ENCODE peak calls at places on chromosome 3, in four cellular contexts. P is stimulated activated CD4-positive, alpha-beta T cell treated with anti-CD3 and anti-CD28 coated beads, Interleukin-4, amount 100 ng/mL, for 4 hours; A is CD4-positive, alpha-beta T cell; N is H7. U is an unnamed sample.

GRCh38 chr3:87260270-87260669 is 16.1 kb downstream of the POU1F1 start:
- DNase-seq in A (peak; percentile 17), N (peak; percentile 2), P (peak; percentile 6), U (no peak)

GRCh38 chr3:57952208-57952631 is 56.0 kb upstream of the FLNB start:
- DNase-seq in P (no peak), N (peak; percentile 61), A (no peak), U (no peak)

GRCh38 chr3:133460809-133461208 is 61.0 kb downstream of the BFSP2 start:
- DNase-seq in P (no peak), N (no peak), A (no peak), U (no peak)

GRCh38 chr3:100615684-100616083 is 6.3 kb downstream of the ADGRG7 start:
- DNase-seq in P (no peak), N (no peak), A (no peak), U (no peak)

GRCh38 chr3:144041960-144042556 is 70.4 kb downstream of the DIPK2A start:
- DNase-seq in N (no peak), P (no peak), A (no peak), U (no peak)

GRCh38 chr3:55333041-55333440 is 154.1 kb downstream of the WNT5A start:
- DNase-seq in A (no peak), N (no peak), P (no peak), U (no peak)

GRCh38 chr3:42152193-42152592 is 61.0 kb downstream of the TRAK1 start:
- DNase-seq in P (no peak), N (no peak), A (no peak), U (no peak)

GRCh38 chr3:167209011-167209410 is 171.1 kb downstream of the ZBBX start:
- DNase-seq in P (no peak), A (no peak), N (no peak), U (no peak)

GRCh38 chr3:126314305-126315082 is 42.7 kb downstream of the KLF15 start:
- DNase-seq in A (no peak), P (no peak), N (no peak), U (no peak)

GRCh38 chr3:127525373-127525772 is 65.2 kb downstream of the TPRA1 start:
- DNase-seq in A (no peak), N (no peak), P (no peak), U (no peak)

GRCh38 chr3:120622870-120623718 is 27.0 kb downstream of the NDUFB4 start:
- DNase-seq in N (no peak), A (no peak), P (no peak), U (no peak)

GRCh38 chr3:70829101-70829500 is 516.7 kb upstream of the MDFIC2 start:
- DNase-seq in N (no peak), A (no peak), P (no peak), U (no peak)

GRCh38 chr3:99648091-99648490 is 9.7 kb downstream of the COL8A1 start:
- DNase-seq in N (no peak), P (no peak), A (no peak), U (no peak)

GRCh38 chr3:58072046-58072445 is 63.8 kb downstream of the FLNB start:
- DNase-seq in P (no peak), A (no peak), N (no peak), U (no peak)

GRCh38 chr3:11660242-11660641 is 16.5 kb upstream of the VGLL4 start:
- DNase-seq in A (no peak), N (no peak), P (no peak), U (no peak)

GRCh38 chr3:149934524-149934923 is 36.2 kb downstream of the PFN2 start:
- DNase-seq in A (no peak), N (no peak), P (no peak), U (no peak)

GRCh38 chr3:173614528-173614927 is 217.0 kb downstream of the NLGN1 start:
- DNase-seq in P (no peak), N (no peak), A (no peak), U (no peak)

GRCh38 chr3:72977060-72977459 is 19.6 kb upstream of the PPP4R2 start:
- DNase-seq in A (no peak), P (no peak), N (no peak), U (no peak)

GRCh38 chr3:148707596-148708386 is 10.1 kb downstream of the AGTR1 start:
- DNase-seq in A (no peak), P (no peak), N (no peak), U (no peak)

GRCh38 chr3:126544596-126545281 is 14.0 kb downstream of the C3orf22 start:
- DNase-seq in N (peak; percentile 33), P (no peak), A (no peak), U (no peak)

GRCh38 chr3:187263270-187263669 is 28.3 kb downstream of the MASP1 start:
- DNase-seq in N (no peak), P (no peak), A (no peak), U (no peak)

GRCh38 chr3:185555101-185555501 is 2.7 kb upstream of the LIPH start:
- DNase-seq in P (no peak), N (no peak), A (no peak), U (no peak)

GRCh38 chr3:25687742-25688141 is 23.0 kb upstream of the TOP2B start:
- DNase-seq in N (no peak), P (no peak), A (no peak), U (no peak)

GRCh38 chr3:37540786-37541185 is 320.9 kb upstream of the CTDSPL start:
- DNase-seq in P (no peak), N (no peak), A (no peak), U (no peak)

GRCh38 chr3:32835943-32836342 is 18.1 kb downstream of the TRIM71 start:
- DNase-seq in A (no peak), N (peak; percentile 76), P (no peak), U (no peak)